ENCODE peak calls at places on chromosomes 6 and 20, in four cellular contexts. V is H1, P is IMR-90, R is mesendoderm. H is an unnamed sample.

GRCh38 chr6:337782-338464 is 45.6 kb downstream of the DUSP22 start:
- DNase-seq in V (no peak), R (no peak), P (peak; percentile 25), H (no peak)

GRCh38 chr6:170289108-170289931 is 1.6 kb downstream of the DLL1 start:
- DNase-seq in V (peak; percentile 77), R (no peak), P (no peak), H (no peak)

GRCh38 chr6:112044856-112045255 is 9.0 kb upstream of the CCN6 start:
- DNase-seq in P (peak; percentile 93), R (no peak), V (no peak), H (no peak)

GRCh38 chr6:170404036-170404435 is 97.5 kb downstream of the FAM120B start:
- DNase-seq in R (no peak), P (no peak), V (no peak), H (no peak)

GRCh38 chr6:139979021-139979721 is 604.7 kb upstream of the CITED2 start:
- DNase-seq in V (no peak), R (no peak), P (no peak), H (no peak)

GRCh38 chr6:125094563-125094962 is 59.0 kb upstream of the TPD52L1 start:
- DNase-seq in V (no peak), P (peak; percentile 82), R (no peak), H (no peak)

GRCh38 chr6:6694825-6695710 is 106.5 kb downstream of the LY86 start:
- DNase-seq in P (no peak), V (peak; percentile 70), R (no peak), H (peak; percentile 71)

GRCh38 chr20:41168281-41169183 is 31.2 kb downstream of the PLCG1 start:
- DNase-seq in V (no peak), R (no peak), P (no peak), H (no peak)

GRCh38 chr6:17099401-17100059 is 2.3 kb upstream of the STMND1 start:
- DNase-seq in V (no peak), P (no peak), R (no peak), H (no peak)

GRCh38 chr20:34165246-34165645 is 53.2 kb upstream of the EIF2S2 start:
- DNase-seq in P (no peak), V (no peak), R (no peak), H (no peak)

GRCh38 chr6:74851598-74851997 is 354.3 kb downstream of the COL12A1 start:
- DNase-seq in P (peak; percentile 60), V (no peak), R (no peak), H (no peak)

GRCh38 chr6:40907198-40907701 is 131.8 kb downstream of the UNC5CL start:
- DNase-seq in R (no peak), V (no peak), P (peak; percentile 9), H (no peak)

GRCh38 chr6:51349866-51350265 is 531.2 kb downstream of the TFAP2B start:
- DNase-seq in R (no peak), V (no peak), P (no peak), H (no peak)

GRCh38 chr20:19096847-19097246 is 115.6 kb upstream of the SLC24A3 start:
- DNase-seq in R (peak; percentile 6), V (no peak), P (no peak), H (no peak)

GRCh38 chr20:10632681-10633509 is 40.9 kb downstream of the JAG1 start:
- DNase-seq in V (no peak), R (no peak), P (no peak), H (no peak)

GRCh38 chr6:30075987-30076311 is 380 bp upstream of the RNF39 start:
- DNase-seq in R (no peak), V (no peak), P (no peak), H (peak; percentile 63)

GRCh38 chr6:2818593-2818992 is 23.1 kb downstream of the SERPINB1 start:
- DNase-seq in P (peak; percentile 66), V (no peak), R (no peak), H (no peak)

GRCh38 chr20:59482581-59483187 is 121.7 kb upstream of the PHACTR3 start:
- DNase-seq in V (no peak), P (no peak), R (no peak), H (no peak)

GRCh38 chr20:50195524-50196120 is 5.0 kb downstream of the CEBPB start:
- DNase-seq in P (peak; percentile 64), V (no peak), R (no peak), H (no peak)

GRCh38 chr6:63904844-63905243 is 269.2 kb downstream of the PHF3 start:
- DNase-seq in P (peak; percentile 85), V (no peak), R (no peak), H (no peak)

GRCh38 chr6:158068893-158069799 is 87.5 kb downstream of the SYNJ2 start:
- DNase-seq in V (no peak), R (peak; percentile 46), P (peak; percentile 58), H (no peak)

GRCh38 chr6:31203345-31203979 is 33.0 kb upstream of the POU5F1 start:
- DNase-seq in V (no peak), P (peak; percentile 71), R (peak; percentile 28), H (no peak)

GRCh38 chr20:63538204-63539091 is 1.3 kb upstream of the PTK6 start:
- DNase-seq in P (peak; percentile 22), V (no peak), R (no peak), H (no peak)

GRCh38 chr6:22600059-22600458 is 30.7 kb downstream of the HDGFL1 start:
- DNase-seq in V (no peak), P (peak; percentile 41), R (no peak), H (no peak)

GRCh38 chr6:77362055-77362454 is 101.2 kb downstream of the HTR1B start:
- DNase-seq in R (no peak), P (no peak), V (no peak), H (no peak)

GRCh38 chr6:110233769-110234374 is 53.6 kb downstream of the CDC40 start:
- DNase-seq in R (no peak), V (no peak), P (peak; percentile 35), H (no peak)

GRCh38 chr20:43545837-43546578 is 12.8 kb upstream of the SGK2 start:
- DNase-seq in P (no peak), R (no peak), V (no peak), H (no peak)

GRCh38 chr6:39312912-39313525 is 1.2 kb downstream of the KCNK17 start:
- DNase-seq in P (no peak), R (no peak), V (peak; percentile 55), H (peak; percentile 39)
- H4K5ac ChIP-seq in P (no peak overlapping the region), R (no peak overlapping the region), V (no peak overlapping the region), H (no peak overlapping the region)

DNA sequence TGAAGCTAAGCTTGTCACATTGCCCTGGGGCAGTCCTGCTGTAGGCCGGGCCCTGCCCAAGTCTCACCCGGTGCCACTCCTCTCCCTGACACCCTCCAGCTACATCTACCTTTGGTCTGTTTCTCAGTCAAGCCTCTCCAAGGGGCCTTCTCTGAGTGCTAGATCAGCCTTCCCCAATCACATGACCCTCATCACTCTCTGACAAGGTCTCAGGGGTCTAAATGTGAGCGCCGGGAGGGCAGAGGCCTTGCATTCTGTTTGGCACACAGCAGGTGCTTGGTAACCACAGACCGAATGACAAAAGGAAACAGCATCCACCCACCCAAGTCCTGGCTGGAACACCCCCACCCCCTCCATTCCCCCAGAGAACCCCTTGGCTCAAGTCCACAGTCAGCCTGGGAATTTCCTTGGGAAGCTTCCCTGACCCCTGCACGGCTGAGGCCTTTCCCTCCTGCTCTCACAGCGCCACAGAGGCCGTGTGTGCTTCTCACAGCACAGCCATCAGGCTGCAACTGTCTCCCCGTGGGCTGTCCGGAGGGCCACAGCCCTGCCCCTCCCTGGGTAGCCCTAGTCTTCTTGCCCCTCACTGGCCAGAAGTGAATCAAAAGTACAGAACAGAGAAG is 32.9 kb downstream of the PKIG start:
- DNase-seq in V (no peak), P (peak; percentile 38), R (no peak), H (no peak)
- H4K5ac ChIP-seq in V (no peak overlapping the region), P (no peak overlapping the region), R (no peak overlapping the region), H (no peak overlapping the region)

DNA sequence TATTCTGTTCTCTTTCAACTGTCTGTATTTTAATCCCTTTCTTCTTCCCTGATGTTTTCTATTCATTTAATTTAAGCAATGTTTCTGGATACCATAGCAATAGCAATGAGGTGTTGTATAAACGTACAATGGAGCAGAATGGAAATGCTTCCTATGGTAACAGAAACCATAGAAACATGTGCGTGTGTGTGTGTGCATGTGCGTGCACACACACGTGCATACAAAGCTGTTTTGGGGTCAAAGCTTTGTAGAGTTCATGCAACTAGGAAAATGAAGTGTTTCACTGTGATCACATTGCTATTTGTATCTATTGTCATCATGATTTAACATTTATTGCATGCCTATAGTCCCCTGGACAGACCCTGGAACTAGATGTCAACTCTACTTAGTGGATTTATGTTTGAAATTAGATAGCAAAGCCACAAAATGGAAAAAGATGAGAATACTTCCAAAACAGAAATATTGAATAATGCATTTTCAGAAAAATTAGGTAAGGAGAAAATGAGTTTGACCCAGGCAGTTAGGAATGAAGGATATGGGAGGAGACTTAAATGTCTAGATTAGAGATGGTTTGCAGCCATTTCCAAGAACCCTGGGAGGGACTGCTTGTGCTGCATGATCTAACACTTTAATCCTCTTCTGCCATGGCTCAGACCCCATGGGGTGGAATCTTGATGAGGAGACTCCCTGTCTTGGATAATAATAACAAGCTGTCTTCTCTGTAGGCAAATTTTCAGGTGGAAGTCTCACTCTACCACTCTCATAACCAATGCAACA is 124.3 kb downstream of the TRMT11 start:
- DNase-seq in P (no peak), V (no peak), R (peak; percentile 37), H (no peak)
- H4K5ac ChIP-seq in P (no peak overlapping the region), V (no peak overlapping the region), R (no peak overlapping the region), H (no peak overlapping the region)

DNA sequence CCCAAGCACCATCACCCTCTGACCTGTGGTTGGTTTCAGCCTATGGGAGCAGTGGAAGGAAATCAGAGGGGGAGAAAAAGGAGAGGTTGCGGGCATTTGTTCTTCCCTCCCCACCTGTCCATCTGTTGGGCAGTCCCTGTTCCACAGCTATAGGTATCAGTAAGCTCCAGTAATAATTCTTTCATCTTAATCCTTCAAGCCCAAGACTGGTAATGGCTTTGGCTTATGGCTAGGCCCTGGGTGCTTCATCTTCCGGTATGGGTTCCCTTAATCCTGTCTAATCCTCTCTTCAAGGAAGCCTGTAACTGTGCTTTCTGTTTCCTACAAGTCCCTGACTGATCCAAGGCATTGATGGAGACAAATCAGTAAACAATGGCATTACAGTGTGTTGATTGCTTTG is 42.2 kb upstream of the STK35 start:
- DNase-seq in R (no peak), V (no peak), P (no peak), H (no peak)
- H4K5ac ChIP-seq in R (no peak overlapping the region), V (no peak overlapping the region), P (no peak overlapping the region), H (no peak overlapping the region)

DNA sequence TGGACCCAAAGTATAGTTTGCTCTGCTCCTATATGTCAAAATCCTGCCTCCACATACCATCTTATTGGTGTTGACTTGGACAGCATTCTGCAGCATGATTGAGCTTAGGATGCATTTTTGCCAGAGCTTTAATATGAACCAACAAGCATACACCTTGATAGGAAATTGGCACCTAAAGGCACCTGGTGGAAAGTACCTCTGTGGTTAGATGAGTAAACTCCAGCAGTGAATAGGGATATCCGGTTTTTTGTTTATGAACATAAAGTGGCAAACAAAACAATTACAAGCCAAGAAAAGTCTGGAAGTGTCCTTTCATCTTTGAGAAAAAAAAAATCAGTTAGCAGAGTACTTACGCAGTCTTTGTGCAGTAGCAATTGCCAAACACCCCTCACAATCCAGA is 6.2 kb upstream of the CYP24A1 start:
- DNase-seq in P (no peak), V (no peak), R (no peak), H (no peak)
- H4K5ac ChIP-seq in P (no peak overlapping the region), V (no peak overlapping the region), R (no peak overlapping the region), H (no peak overlapping the region)

GRCh38 chr6:135506270-135506997 is 8.9 kb upstream of the AHI1 start:
- DNase-seq in P (peak; percentile 74), V (no peak), R (peak; percentile 50), H (no peak)
- H4K5ac ChIP-seq in P (no peak overlapping the region), V (no peak overlapping the region), R (no peak overlapping the region), H (no peak overlapping the region)

H was measured in H9.